ENCODE peak calls at places on chromosome 15, in four cellular contexts. D is fibroblast of lung, P is IMR-90, C is cardiac fibroblast. M is an unnamed sample.

GRCh38 chr15:90571063-90571541 is 41.4 kb downstream of the CRTC3 start:
- DNase-seq in D (peak; percentile 21), P (no peak), C (peak; percentile 66), M (no peak)

GRCh38 chr15:47688573-47689086 is 28.7 kb upstream of the SEMA6D start:
- DNase-seq in D (peak; percentile 46), P (peak; percentile 83), C (peak; percentile 82), M (no peak)

GRCh38 chr15:61549727-61550126 is 320.6 kb upstream of the RORA start:
- DNase-seq in D (no peak), P (no peak), C (no peak), M (no peak)

GRCh38 chr15:87034886-87035285 is 955.2 kb downstream of the AGBL1 start:
- DNase-seq in D (no peak), P (no peak), C (no peak), M (no peak)

GRCh38 chr15:89863918-89864317 is 29.9 kb downstream of the AP3S2 start:
- DNase-seq in D (no peak), P (no peak), C (peak; percentile 41), M (no peak)

GRCh38 chr15:39413558-39413957 is 167.3 kb upstream of the THBS1 start:
- DNase-seq in D (no peak), P (peak; percentile 35), C (peak; percentile 31), M (no peak)

GRCh38 chr15:52653451-52653964 is 25.7 kb downstream of the ATOSA start:
- DNase-seq in D (peak; percentile 93), P (peak; percentile 85), C (peak; percentile 96), M (no peak)

GRCh38 chr15:90465140-90465929 is 64.4 kb upstream of the CRTC3 start:
- DNase-seq in D (peak; percentile 85), P (peak; percentile 81), C (peak; percentile 74), M (no peak)

GRCh38 chr15:53962646-53963561 is 15.3 kb upstream of the UNC13C start:
- DNase-seq in D (no peak), P (no peak), C (peak; percentile 33), M (peak; percentile 55)

GRCh38 chr15:67931861-67932260 is 92.0 kb upstream of the RNU6-1 start:
- DNase-seq in D (peak; percentile 44), P (no peak), C (peak; percentile 44), M (no peak)

GRCh38 chr15:52006702-52007340 is 12.2 kb upstream of the MAPK6 start:
- DNase-seq in D (no peak), P (no peak), C (no peak), M (no peak)

GRCh38 chr15:69451951-69452701 is 492 bp upstream of the RPLP1 start:
- DNase-seq in D (peak; percentile 57), P (peak; percentile 56), C (peak; percentile 65), M (peak; percentile 48)

GRCh38 chr15:94070341-94071275 is 160.8 kb upstream of the MCTP2 start:
- DNase-seq in D (peak; percentile 70), P (no peak), C (no peak), M (peak; percentile 9)

GRCh38 chr15:73965094-73965729 is 26.9 kb downstream of the STOML1 start:
- DNase-seq in D (no peak), P (no peak), C (no peak), M (peak; percentile 77)

GRCh38 chr15:73617310-73617709 is 15.9 kb downstream of the NPTN start:
- DNase-seq in D (peak; percentile 61), P (no peak), C (no peak), M (no peak)

GRCh38 chr15:62809106-62809967 is 233.2 kb upstream of the TPM1 start:
- DNase-seq in D (peak; percentile 70), P (peak; percentile 88), C (peak; percentile 65), M (no peak)

GRCh38 chr15:25641762-25642161 is 202.9 kb upstream of the UBE3A start:
- DNase-seq in D (no peak), P (no peak), C (no peak), M (no peak)

GRCh38 chr15:70627734-70628541 is 135.4 kb downstream of the UACA start:
- DNase-seq in D (peak; percentile 65), P (no peak), C (no peak), M (no peak)

GRCh38 chr15:73341886-73342600 is 26.7 kb downstream of the HCN4 start:
- DNase-seq in D (peak; percentile 9), P (no peak), C (no peak), M (no peak)

GRCh38 chr15:41967506-41968206 is 4.7 kb downstream of the EHD4 start:
- DNase-seq in D (peak; percentile 66), P (peak; percentile 36), C (peak; percentile 71), M (no peak)

GRCh38 chr15:89119489-89120478 is 31.5 kb downstream of the ABHD2 start:
- DNase-seq in D (peak; percentile 54), P (peak; percentile 69), C (peak; percentile 97), M (no peak)

GRCh38 chr15:77457619-77458265 is 37.1 kb downstream of the HMG20A start:
- DNase-seq in D (peak; percentile 75), P (peak; percentile 68), C (peak; percentile 56), M (no peak)

GRCh38 chr15:39495871-39496459 is 84.9 kb upstream of the THBS1 start:
- DNase-seq in D (peak; percentile 68), P (peak; percentile 52), C (no peak), M (no peak)

GRCh38 chr15:91142097-91142744 is 42.2 kb downstream of the SV2B start:
- DNase-seq in D (no peak), P (no peak), C (peak; percentile 3), M (no peak)

GRCh38 chr15:100704281-100705055 is 102.1 kb downstream of the ASB7 start:
- DNase-seq in D (peak; percentile 89), P (peak; percentile 92), C (peak; percentile 93), M (no peak)

GRCh38 chr15:55270301-55270700 is 19.3 kb downstream of the RAB27A start:
- DNase-seq in D (no peak), P (no peak), C (no peak), M (peak; percentile 66)

GRCh38 chr15:61403884-61404283 is 174.8 kb upstream of the RORA start:
- DNase-seq in D (no peak), P (no peak), C (no peak), M (no peak)

GRCh38 chr15:45417303-45417950 is 39.1 kb upstream of the GATM start:
- DNase-seq in D (no peak), P (no peak), C (no peak), M (no peak)

GRCh38 chr15:77915261-77915960 is 162.1 kb downstream of the TBC1D2B start:
- DNase-seq in D (no peak), P (no peak), C (no peak), M (no peak)

GRCh38 chr15:39511915-39512260 is 69.0 kb upstream of the THBS1 start:
- DNase-seq in D (peak; percentile 63), P (peak; percentile 82), C (peak; percentile 76), M (no peak)

GRCh38 chr15:56736881-56737707 is 3.8 kb upstream of the ZNF280D start:
- DNase-seq in D (no peak), P (no peak), C (peak; percentile 33), M (no peak)

GRCh38 chr15:101578443-101578894 is 73.7 kb downstream of the TM2D3 start:
- DNase-seq in D (no peak), P (no peak), C (peak; percentile 51), M (peak; percentile 23)

GRCh38 chr15:87269566-87269965 is 987.0 kb downstream of the NTRK3 start:
- DNase-seq in D (peak; percentile 48), P (no peak), C (peak; percentile 36), M (no peak)

GRCh38 chr15:31367730-31368344 is 41.2 kb downstream of the KLF13 start:
- DNase-seq in D (no peak), P (no peak), C (no peak), M (peak; percentile 79)

GRCh38 chr15:31367021-31367729 is 40.5 kb downstream of the KLF13 start:
- DNase-seq in D (no peak), P (no peak), C (no peak), M (peak; percentile 23)

GRCh38 chr15:31365032-31365654 is 38.5 kb downstream of the KLF13 start:
- DNase-seq in D (no peak), P (no peak), C (no peak), M (peak; percentile 20)

GRCh38 chr15:31365655-31366127 is 39.1 kb downstream of the KLF13 start:
- DNase-seq in D (peak; percentile 59), P (peak; percentile 72), C (peak; percentile 93), M (peak; percentile 95)

GRCh38 chr15:31366169-31366734 is 39.6 kb downstream of the KLF13 start:
- DNase-seq in D (no peak), P (no peak), C (peak; percentile 44), M (peak; percentile 39)
- TF ChIP-seq CTCF in D (no peak), P (no peak), C (peak; percentile 4), M (peak; percentile 16)

GRCh38 chr15:64387562-64388168 is at the start of gene TRIP4:
- DNase-seq in D (peak; percentile 98), P (peak; percentile 97), C (peak; percentile 98), M (peak; percentile 97)
- TF ChIP-seq CTCF in D (no peak), P (no peak), C (peak; percentile 21), M (no peak)

GRCh38 chr15:43370975-43371974 is at the start of the genes TUBGCP4 and ZSCAN29:
- DNase-seq in D (peak; percentile 63), P (peak; percentile 62), C (peak; percentile 78), M (peak; percentile 82)
- TF ChIP-seq CTCF in D (peak; percentile 16), P (no peak), C (peak; percentile 45), M (peak; percentile 42)

DNA sequence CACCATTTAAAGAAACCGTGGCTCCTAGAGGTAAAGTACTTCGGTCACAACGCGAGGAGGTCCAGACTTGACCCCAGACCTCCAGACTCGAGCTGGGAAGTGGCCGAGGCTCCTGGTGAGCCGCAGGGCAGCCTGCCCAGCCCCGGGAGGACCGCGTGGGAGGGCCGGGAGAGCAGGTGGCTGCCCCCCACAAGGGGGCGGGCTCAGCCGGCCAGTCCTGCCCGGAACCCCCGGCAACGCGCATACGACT is at the start of gene SLC27A2:
- DNase-seq in D (no peak), P (peak; percentile 4), C (no peak), M (no peak)
- TF ChIP-seq CTCF in D (peak; percentile 9), P (no peak), C (no peak), M (peak; percentile 54)

DNA sequence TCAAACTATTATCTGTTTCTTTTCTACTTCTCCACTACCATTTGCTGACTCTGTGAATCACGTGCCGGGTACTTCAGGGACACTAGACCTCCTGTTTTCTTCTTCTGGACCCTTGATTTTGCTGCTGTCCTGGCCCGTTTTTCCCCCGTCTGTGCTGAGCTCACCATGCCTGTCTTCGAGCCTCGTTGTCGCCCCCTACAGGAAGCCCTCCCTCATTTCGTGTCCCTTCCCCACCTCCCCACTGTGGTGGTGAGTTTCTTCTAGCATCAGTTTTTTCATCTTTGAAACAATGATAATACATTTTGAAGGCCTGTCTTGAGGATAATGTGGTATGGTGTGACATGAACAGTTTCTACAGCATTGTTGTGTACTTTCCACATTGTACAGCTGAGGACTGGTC is 12.8 kb downstream of the GABRG3 start:
- DNase-seq in D (no peak), P (no peak), C (no peak), M (peak; percentile 4)
- TF ChIP-seq CTCF in D (no peak), P (no peak), C (no peak), M (no peak)

DNA sequence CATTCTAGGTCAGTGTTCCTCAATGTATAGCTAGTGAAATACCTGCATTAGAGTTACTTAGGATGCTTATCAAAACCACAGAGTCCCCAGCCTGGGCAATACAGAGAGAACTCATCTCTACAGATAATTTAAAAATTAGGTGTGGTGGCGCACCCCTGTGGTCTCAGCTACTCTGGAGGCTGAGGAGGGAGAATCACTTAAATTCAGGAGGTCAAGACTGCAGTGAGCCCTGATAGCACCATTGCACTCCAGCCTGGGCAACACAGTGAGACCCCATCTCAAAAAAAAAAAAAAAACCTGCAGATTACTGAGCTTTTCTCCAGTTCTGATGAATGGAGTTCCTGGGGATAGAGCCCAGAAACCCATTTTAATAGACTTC is 10.1 kb upstream of the MINDY2 start:
- DNase-seq in D (no peak), P (no peak), C (no peak), M (peak; percentile 48)
- TF ChIP-seq CTCF in D (no peak), P (no peak), C (no peak), M (no peak)

GRCh38 chr15:85313339-85313738 is 67.1 kb upstream of the AKAP13 start:
- DNase-seq in D (peak; percentile 6), P (peak; percentile 54), C (no peak), M (no peak)
- TF ChIP-seq CTCF in D (no peak), P (no peak), C (no peak), M (no peak)